ENCODE peak calls at places on chromosomes 13 and 19, in four cellular contexts. S, X, P and A are unnamed samples.

GRCh38 chr13:112725346-112726017 is 35.6 kb downstream of the ATP11A start:
- DNase-seq in S (no peak), P (peak), X (no peak), A (no peak)

GRCh38 chr13:92390217-92390616 is 836.4 kb upstream of the GPC6 start:
- DNase-seq in X (no peak), P (no peak), S (no peak), A (no peak)

GRCh38 chr13:113207890-113208423 is 512 bp downstream of the PCID2 start:
- DNase-seq in S (no peak), X (no peak), P (no peak), A (peak)

GRCh38 chr19:37872383-37872782 is 34.0 kb downstream of the WDR87 start:
- DNase-seq in S (no peak), X (no peak), P (no peak), A (no peak)

GRCh38 chr13:53783466-53783865 is 754.9 kb downstream of the OLFM4 start:
- DNase-seq in X (no peak), P (no peak), S (no peak), A (no peak)

GRCh38 chr19:48171584-48172170 is 1.2 kb downstream of the ZSWIM9 start:
- DNase-seq in S (no peak), P (no peak), X (no peak), A (no peak)

GRCh38 chr13:21060063-21060826 is 1.1 kb downstream of the LATS2 start:
- DNase-seq in S (no peak), P (no peak), X (no peak), A (no peak)

GRCh38 chr13:24218320-24218719 is 57.8 kb downstream of the SPATA13 start:
- DNase-seq in X (no peak), P (no peak), S (no peak), A (no peak)

GRCh38 chr13:47594833-47595232 is 406.2 kb downstream of the SUCLA2 start:
- DNase-seq in S (no peak), P (no peak), X (no peak), A (no peak)

GRCh38 chr13:33284916-33285315 is 639 bp downstream of the STARD13 start:
- DNase-seq in S (no peak), X (no peak), P (no peak), A (peak)

GRCh38 chr13:65882810-65883209 is 1347.3 kb downstream of the PCDH9 start:
- DNase-seq in S (no peak), P (no peak), X (no peak), A (no peak)

GRCh38 chr13:27172495-27172842 is 858 bp upstream of the USP12 start:
- DNase-seq in S (peak), P (no peak), X (no peak), A (no peak)
- TF ChIP-seq NFIC in S (no peak), P (no peak), X (no peak), A (no peak)

GRCh38 chr19:55451522-55452380 is 8.7 kb upstream of the SHISA7 start:
- DNase-seq in P (no peak), S (peak), X (peak), A (no peak)
- TF ChIP-seq NFIC in P (no peak), S (no peak), X (no peak), A (no peak)

GRCh38 chr19:30223866-30224688 is 148.1 kb upstream of the ZNF536 start:
- DNase-seq in S (no peak), X (no peak), P (no peak), A (no peak)
- TF ChIP-seq NFIC in S (no peak), X (no peak), P (no peak), A (no peak)

DNA sequence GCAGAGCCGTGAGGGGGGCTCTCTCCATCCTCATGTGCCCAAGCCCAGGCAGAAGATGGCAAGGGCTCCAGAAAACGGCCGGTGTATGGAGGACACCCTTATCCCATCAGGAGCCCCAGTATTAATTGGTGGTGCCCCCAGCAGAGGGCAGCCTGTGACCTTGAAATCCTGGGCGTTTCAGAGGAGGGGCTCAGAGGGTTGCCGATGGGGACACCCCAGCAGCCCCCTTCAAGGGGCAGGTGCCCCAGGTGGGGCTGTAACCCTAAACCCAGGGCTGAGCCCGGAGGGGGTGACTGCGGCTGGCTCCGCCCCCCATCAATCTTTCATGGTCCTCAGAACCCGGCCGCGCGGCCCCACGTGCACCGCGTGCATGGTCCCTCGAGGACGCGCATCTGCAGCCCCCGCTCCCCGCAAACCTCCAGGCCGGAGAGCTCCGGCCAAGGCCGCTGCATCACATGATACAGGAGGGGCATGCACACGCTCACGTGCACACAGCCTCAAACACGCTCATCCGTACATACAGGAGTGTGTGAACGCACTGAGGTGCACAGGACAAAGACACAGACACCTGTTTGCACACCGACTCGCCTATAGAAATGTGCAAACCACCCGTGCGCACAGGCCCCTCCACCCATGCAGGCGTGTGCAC is 959 bp downstream of the RAB3A start:
- DNase-seq in P (no peak), S (peak), X (peak), A (no peak)
- TF ChIP-seq NFIC in P (no peak), S (no peak), X (no peak), A (no peak)

GRCh38 chr19:8575467-8575997 is 1.7 kb downstream of the MYO1F start:
- DNase-seq in S (no peak), P (no peak), X (no peak), A (no peak)
- TF ChIP-seq NFIC in S (peak), P (no peak), X (no peak), A (no peak)

GRCh38 chr19:36030264-36031148 is 2.2 kb downstream of the CLIP3 start:
- DNase-seq in X (no peak), S (peak), P (peak), A (no peak)

GRCh38 chr19:36027696-36028095 is 5.0 kb downstream of the CLIP3 start:
- DNase-seq in X (no peak), P (no peak), S (no peak), A (no peak)

GRCh38 chr19:36028313-36029041 is 4.2 kb downstream of the CLIP3 start:
- DNase-seq in X (no peak), S (peak), P (no peak), A (no peak)

GRCh38 chr19:36031308-36031707 is 1.4 kb downstream of the CLIP3 start:
- DNase-seq in X (no peak), S (no peak), P (no peak), A (no peak)

DNA sequence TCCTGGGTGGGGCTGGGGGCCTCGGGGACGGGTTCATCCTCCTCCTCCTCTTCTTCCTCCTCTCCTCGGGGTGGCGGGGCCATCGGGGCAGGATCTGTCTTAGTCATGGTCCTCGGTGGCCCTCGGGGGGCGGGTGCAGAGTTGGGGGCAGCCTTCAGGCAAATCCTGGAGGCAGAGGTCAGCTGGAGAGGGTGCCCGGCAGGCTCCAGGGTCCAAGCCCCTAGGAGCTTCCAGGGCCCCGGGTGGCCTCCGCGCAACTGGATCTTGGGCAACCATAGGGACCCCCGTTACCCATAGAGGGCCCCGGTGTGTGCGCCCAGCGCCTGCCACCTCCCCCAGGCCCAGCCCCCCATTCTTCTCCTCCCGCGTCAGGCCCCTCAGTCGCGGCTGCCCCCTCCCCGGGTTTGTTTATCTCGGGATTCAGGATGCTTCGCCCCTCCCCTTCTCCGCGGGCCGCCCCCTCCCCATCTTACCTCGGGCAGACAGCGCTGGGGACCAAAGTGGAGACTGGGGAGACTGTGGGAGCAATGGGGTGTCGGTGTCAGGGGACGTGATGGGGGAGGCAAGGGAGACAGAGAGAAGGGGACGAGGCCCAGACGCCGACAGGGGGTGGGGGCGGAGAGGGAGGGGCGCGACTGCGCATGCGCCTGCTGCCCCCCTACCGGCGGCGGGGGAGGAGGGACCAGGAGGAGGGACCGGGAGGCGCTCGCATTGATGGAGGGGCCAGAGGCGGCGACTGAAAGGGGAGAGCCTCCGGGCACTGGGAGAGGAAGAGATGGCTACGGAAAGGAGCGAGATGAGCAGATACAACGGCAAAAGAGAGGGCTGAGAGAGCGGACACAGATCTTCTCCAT is at the start of gene CLIP3:
- DNase-seq in S (peak), P (no peak), X (peak), A (no peak)
- TF ChIP-seq NFIC in S (no peak), P (no peak), X (no peak), A (no peak)

DNA sequence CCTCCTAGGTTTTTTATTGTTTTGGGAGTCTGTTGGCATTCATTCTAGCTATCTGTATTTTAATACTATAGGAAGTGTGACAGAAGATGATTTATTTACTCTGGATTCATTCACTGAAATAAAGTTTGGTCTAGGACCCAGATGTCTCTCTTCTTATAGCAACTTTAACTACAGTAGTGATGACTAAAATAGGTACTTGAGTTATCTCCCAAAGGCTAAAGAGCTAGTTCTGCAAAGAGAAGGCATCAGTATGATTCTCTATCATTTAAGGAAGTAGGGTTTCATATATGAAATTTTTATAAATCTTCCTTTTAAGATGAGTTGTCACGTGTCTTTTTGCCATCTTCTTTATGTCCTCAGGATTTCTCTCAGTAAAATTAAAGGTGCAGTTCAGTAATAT is 507.4 kb downstream of the KCTD12 start:
- DNase-seq in X (no peak), S (no peak), P (no peak), A (no peak)
- TF ChIP-seq NFIC in X (no peak), S (no peak), P (no peak), A (no peak)

GRCh38 chr13:110713981-110714797 is 689 bp downstream of the ING1 start:
- DNase-seq in X (no peak), S (peak), P (no peak), A (peak)
- TF ChIP-seq NFIC in X (no peak), S (no peak), P (no peak), A (no peak)

GRCh38 chr19:17296278-17296677 is 6.9 kb downstream of the ABHD8 start:
- DNase-seq in P (no peak), X (no peak), S (peak), A (no peak)
- TF ChIP-seq NFIC in P (no peak), X (no peak), S (no peak), A (no peak)

GRCh38 chr19:7542556-7543348 is 7.2 kb downstream of the PNPLA6 start:
- DNase-seq in X (no peak), P (no peak), S (no peak), A (no peak)
- TF ChIP-seq NFIC in X (no peak), P (no peak), S (no peak), A (no peak)